ENCODE peak calls at places on chromosomes 16 and 17, in seven cellular contexts. N is astrocyte of the spinal cord, G is natural killer cell, Z is endothelial cell, P is cardiac muscle cell, R is HCT116, W is mucosa of descending colon. F is an unnamed sample.
A peak's percentile ranks its signal among the peaks of the same experiment; 100 is the strongest.

GRCh38 chr17:60158751-60159478 is 9.1 kb downstream of the CA4 start:
- DNase-seq in W (no peak), G (no peak), P (peak; percentile 54), R (no peak), N (no peak), Z (no peak), F (no peak)

GRCh38 chr16:49277386-49277742 is 4.3 kb downstream of the CBLN1 start:
- DNase-seq in Z (no peak), N (no peak), W (no peak), R (no peak), P (no peak), G (no peak), F (no peak)

GRCh38 chr16:89121691-89122321 is 28.2 kb downstream of the ACSF3 start:
- DNase-seq in P (no peak), W (no peak), R (no peak), Z (no peak), G (no peak), N (no peak), F (no peak)

GRCh38 chr16:50247123-50247905 is 19.0 kb upstream of the ADCY7 start:
- DNase-seq in P (no peak), G (no peak), R (no peak), N (no peak), Z (no peak), W (no peak), F (no peak)

GRCh38 chr16:26413780-26414179 is 652.9 kb upstream of the C16orf82 start:
- DNase-seq in R (no peak), N (no peak), Z (no peak), G (no peak), W (no peak), P (no peak), F (no peak)

GRCh38 chr16:72111653-72112451 is 18.2 kb downstream of the DHX38 start:
- DNase-seq in R (no peak), P (no peak), G (no peak), N (no peak), Z (no peak), W (no peak), F (no peak)

GRCh38 chr16:64356267-64356666 is 765.6 kb downstream of the CDH11 start:
- DNase-seq in Z (no peak), W (no peak), N (peak; percentile 80), G (no peak), P (peak; percentile 84), R (no peak), F (no peak)

GRCh38 chr17:46874906-46875305 is 23.5 kb downstream of the WNT9B start:
- DNase-seq in W (no peak), N (no peak), R (no peak), P (no peak), G (no peak), Z (no peak), F (no peak)

GRCh38 chr17:43183921-43184320 is 12.9 kb downstream of the NBR1 start:
- DNase-seq in G (no peak), R (no peak), N (no peak), W (no peak), P (no peak), Z (no peak), F (no peak)

GRCh38 chr17:7132511-7133094 is 18.0 kb upstream of the ASGR2 start:
- DNase-seq in G (no peak), Z (peak; percentile 69), R (no peak), P (peak; percentile 40), W (no peak), N (no peak), F (no peak)

GRCh38 chr16:14399397-14400284 is 230.4 kb downstream of the PARN start:
- DNase-seq in G (no peak), R (peak; percentile 48), P (peak; percentile 58), Z (no peak), N (peak; percentile 87), W (no peak), F (no peak)

GRCh38 chr17:44865231-44865660 is 17.6 kb downstream of the HIGD1B start:
- DNase-seq in Z (peak; percentile 69), R (peak; percentile 47), W (peak; percentile 80), P (peak; percentile 82), G (peak; percentile 37), N (peak; percentile 76), F (peak; percentile 46)

GRCh38 chr17:83067718-83068261 is 11.6 kb upstream of the METRNL start:
- DNase-seq in N (no peak), W (no peak), R (no peak), P (peak; percentile 30), G (no peak), Z (no peak), F (no peak)

GRCh38 chr17:51546114-51546513 is 285.8 kb downstream of the UTP18 start:
- DNase-seq in G (no peak), N (no peak), W (no peak), Z (no peak), P (no peak), R (no peak), F (no peak)

GRCh38 chr16:10791048-10791447 is 27.5 kb downstream of the TVP23A start:
- DNase-seq in W (no peak), R (no peak), Z (no peak), P (no peak), N (no peak), G (no peak), F (no peak)

GRCh38 chr16:10788665-10789064 is 29.9 kb downstream of the TVP23A start:
- DNase-seq in R (no peak), W (no peak), Z (no peak), N (no peak), G (no peak), P (no peak), F (no peak)

GRCh38 chr16:10782628-10783027 is 36.0 kb downstream of the TVP23A start:
- DNase-seq in W (no peak), R (no peak), G (no peak), Z (no peak), N (no peak), P (no peak), F (no peak)

DNA sequence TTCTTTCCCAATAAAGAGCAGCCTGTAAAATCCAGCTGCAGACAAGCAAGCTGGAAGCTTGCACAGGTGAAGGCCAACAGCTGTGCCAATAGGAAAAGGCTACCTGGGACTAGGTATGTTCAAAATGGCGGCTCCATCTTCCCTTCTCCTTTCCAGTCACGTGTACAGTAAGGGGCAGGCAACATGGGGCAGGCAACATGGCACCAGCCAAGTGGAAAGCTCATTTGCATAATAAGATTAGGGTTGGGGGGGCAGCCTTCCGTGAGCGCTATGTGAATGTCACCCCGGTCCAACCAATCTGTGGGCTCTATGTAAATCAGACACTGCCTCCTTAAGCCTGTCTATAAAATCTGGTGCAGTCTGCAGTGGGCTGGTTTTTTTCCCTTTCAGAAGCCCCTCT is 31.3 kb downstream of the TVP23A start:
- DNase-seq in P (no peak), W (no peak), Z (no peak), N (no peak), R (no peak), G (no peak), F (no peak)
- TF ChIP-seq CTCF in P (no peak), W (no peak), Z (no peak), N (no peak), R (no peak), G (no peak), F (no peak)

DNA sequence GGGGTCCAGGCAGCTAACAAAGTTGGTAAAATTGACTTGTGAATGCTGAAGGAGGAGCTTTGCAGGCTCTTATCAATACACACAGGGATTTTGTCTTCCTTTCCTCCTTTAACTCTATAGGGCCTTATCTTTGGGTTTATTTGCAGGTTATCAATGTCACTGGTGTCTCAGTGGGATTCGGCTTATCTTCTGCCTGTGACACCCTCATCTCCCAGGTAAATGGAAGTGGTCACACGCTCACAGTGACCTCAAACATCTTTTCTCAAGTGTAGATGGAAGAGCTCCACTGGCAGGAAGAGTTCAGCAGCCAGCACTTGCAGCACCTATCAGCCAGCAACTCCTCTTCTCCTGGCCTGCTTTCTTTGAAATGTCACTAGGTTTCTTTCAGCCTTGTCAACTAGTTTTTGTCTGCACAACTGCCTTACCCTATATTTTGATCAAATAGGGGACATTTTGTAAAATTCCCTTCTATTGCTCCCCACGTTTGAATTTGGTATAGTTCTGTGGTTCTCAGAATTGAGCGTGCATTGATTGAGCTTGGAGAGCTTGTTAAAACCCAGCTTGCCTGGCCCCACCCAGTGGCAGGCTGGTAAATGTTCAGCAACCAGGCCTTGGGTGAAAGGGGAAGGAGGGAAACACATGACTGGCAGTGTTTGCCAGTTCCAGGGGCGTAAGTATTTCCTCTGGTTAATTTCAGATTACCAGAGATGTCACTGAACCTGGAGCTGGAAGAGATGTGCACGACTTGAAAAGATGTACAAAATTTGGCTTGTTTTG is 12.8 kb downstream of the SLC47A1 start:
- DNase-seq in N (no peak), G (no peak), Z (no peak), W (peak; percentile 72), P (no peak), R (no peak), F (no peak)
- TF ChIP-seq CTCF in N (no peak), G (no peak), Z (no peak), W (no peak), P (no peak), R (no peak), F (peak; percentile 23)

GRCh38 chr17:63961355-63962207 is 11.1 kb downstream of the SCN4A start:
- DNase-seq in W (peak; percentile 56), N (peak; percentile 59), R (peak; percentile 92), G (no peak), P (peak; percentile 90), Z (peak; percentile 72), F (peak; percentile 41)
- TF ChIP-seq CTCF in W (no peak), N (no peak), R (no peak), G (no peak), P (no peak), Z (no peak), F (no peak)

GRCh38 chr17:73230088-73230487 is 31.6 kb downstream of the CPSF4L start:
- DNase-seq in W (no peak), R (no peak), N (no peak), G (no peak), Z (no peak), P (no peak), F (no peak)

GRCh38 chr17:73232587-73233373 is 28.9 kb downstream of the CPSF4L start:
- DNase-seq in Z (peak; percentile 60), P (peak; percentile 41), G (no peak), N (peak; percentile 31), W (peak; percentile 51), R (no peak), F (no peak)

GRCh38 chr17:73231363-73231762 is 30.3 kb downstream of the CPSF4L start:
- DNase-seq in Z (peak; percentile 14), R (no peak), N (peak; percentile 22), G (no peak), P (peak; percentile 27), W (no peak), F (no peak)

GRCh38 chr17:73234746-73235145 is 26.9 kb downstream of the CPSF4L start:
- DNase-seq in W (peak; percentile 74), P (no peak), Z (no peak), N (no peak), R (no peak), G (no peak), F (no peak)

DNA sequence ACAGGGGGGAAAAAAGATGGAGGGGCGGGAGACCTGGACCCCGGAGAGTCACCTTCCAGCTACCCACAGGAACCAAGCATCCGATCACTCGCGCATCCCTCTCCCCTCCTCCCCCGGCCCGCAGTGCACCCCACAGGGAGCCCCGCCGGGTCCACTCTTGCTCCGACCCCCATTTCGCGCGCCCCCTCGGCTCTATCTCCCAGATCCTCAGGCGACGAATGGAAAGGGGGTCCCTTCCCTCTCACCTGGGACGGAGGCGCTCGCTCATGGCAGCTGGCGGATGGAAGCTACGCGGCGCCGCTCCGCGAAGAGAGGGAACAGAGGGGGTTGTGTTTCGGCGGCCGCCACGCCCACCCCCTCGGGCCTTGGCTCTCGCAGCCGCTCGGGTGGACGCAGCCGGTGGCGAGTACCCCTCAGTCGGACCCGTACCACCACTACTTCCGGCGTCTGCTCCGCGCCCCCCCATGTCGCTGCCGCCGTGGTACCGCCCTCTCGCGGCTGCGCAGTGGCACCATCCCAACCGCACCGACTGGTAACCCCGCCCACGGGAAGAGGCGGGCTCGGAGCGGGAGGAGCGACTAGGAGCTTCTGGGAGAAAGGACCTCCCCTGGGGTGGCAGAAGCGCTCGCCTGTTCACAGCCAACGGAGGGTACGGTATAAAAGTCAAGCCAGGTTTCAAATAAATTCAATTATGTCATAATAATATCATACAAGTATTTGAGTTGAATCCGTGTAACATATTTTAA is 29.7 kb downstream of the CPSF4L start:
- DNase-seq in P (peak; percentile 96), W (peak; percentile 97), N (peak; percentile 94), Z (peak; percentile 97), R (peak; percentile 87), G (peak; percentile 97), F (peak; percentile 95)
- TF ChIP-seq CTCF in P (peak; percentile 16), W (peak; percentile 29), N (no peak), Z (no peak), R (no peak), G (no peak), F (peak; percentile 23)